ENCODE peak calls at places on chromosomes 7 and 10, in five cellular contexts. One of them, this sample, is unnamed.

GRCh38 chr10:50291261-50291850 is 40.0 kb upstream of the ASAH2 start:
- DNase-seq in NT2/D1: no peak
- DNase-seq in IMR-90: peak; percentile 23
- DNase-seq in left ventricle myocardium inferior: no peak
- DNase-seq in OCI-LY7: peak; percentile 29
- DNase-seq in this sample: no peak

GRCh38 chr7:82443801-82444219 is 233 bp upstream of the CACNA2D1 start:
- DNase-seq in NT2/D1: peak; percentile 66
- DNase-seq in IMR-90: peak; percentile 91
- DNase-seq in left ventricle myocardium inferior: peak; percentile 88
- DNase-seq in OCI-LY7: no peak
- DNase-seq in this sample: peak; percentile 71

GRCh38 chr7:50399206-50399605 is 50.9 kb downstream of the FIGNL1 start:
- DNase-seq in NT2/D1: no peak
- DNase-seq in IMR-90: no peak
- DNase-seq in left ventricle myocardium inferior: no peak
- DNase-seq in OCI-LY7: no peak
- DNase-seq in this sample: no peak

GRCh38 chr10:65861249-65861648 is 1064.6 kb upstream of the LRRTM3 start:
- DNase-seq in NT2/D1: no peak
- DNase-seq in IMR-90: no peak
- DNase-seq in left ventricle myocardium inferior: no peak
- DNase-seq in OCI-LY7: no peak
- DNase-seq in this sample: peak; percentile 1

GRCh38 chr7:9028012-9028411 is 594.6 kb downstream of the NXPH1 start:
- DNase-seq in NT2/D1: no peak
- DNase-seq in IMR-90: no peak
- DNase-seq in left ventricle myocardium inferior: no peak
- DNase-seq in OCI-LY7: no peak
- DNase-seq in this sample: no peak

GRCh38 chr7:151114151-151115090 is 28.1 kb downstream of the AGAP3 start:
- DNase-seq in NT2/D1: no peak
- DNase-seq in IMR-90: no peak
- DNase-seq in left ventricle myocardium inferior: no peak
- DNase-seq in OCI-LY7: no peak
- DNase-seq in this sample: no peak

GRCh38 chr7:2033586-2034135 is 199.1 kb downstream of the MAD1L1 start:
- DNase-seq in NT2/D1: no peak
- DNase-seq in IMR-90: no peak
- DNase-seq in left ventricle myocardium inferior: peak; percentile 3
- DNase-seq in OCI-LY7: no peak
- DNase-seq in this sample: no peak

GRCh38 chr7:35418716-35419425 is 165.0 kb upstream of the TBX20 start:
- DNase-seq in NT2/D1: no peak
- DNase-seq in IMR-90: no peak
- DNase-seq in left ventricle myocardium inferior: no peak
- DNase-seq in OCI-LY7: no peak
- DNase-seq in this sample: no peak

GRCh38 chr7:18038391-18038790 is 10.7 kb upstream of the PRPS1L1 start:
- DNase-seq in NT2/D1: no peak
- DNase-seq in IMR-90: no peak
- DNase-seq in left ventricle myocardium inferior: no peak
- DNase-seq in OCI-LY7: no peak
- DNase-seq in this sample: no peak

GRCh38 chr10:43048301-43049051 is 28.4 kb upstream of the RET start:
- DNase-seq in NT2/D1: no peak
- DNase-seq in IMR-90: peak; percentile 45
- DNase-seq in left ventricle myocardium inferior: peak; percentile 3
- DNase-seq in OCI-LY7: no peak
- DNase-seq in this sample: no peak

GRCh38 chr10:68253356-68253755 is 21.4 kb upstream of the ATOH7 start:
- DNase-seq in NT2/D1: no peak
- DNase-seq in IMR-90: no peak
- DNase-seq in left ventricle myocardium inferior: no peak
- DNase-seq in OCI-LY7: no peak
- DNase-seq in this sample: no peak

GRCh38 chr10:14750900-14751575 is 23.7 kb downstream of the FAM107B start:
- DNase-seq in NT2/D1: no peak
- DNase-seq in IMR-90: no peak
- DNase-seq in left ventricle myocardium inferior: peak; percentile 34
- DNase-seq in OCI-LY7: peak; percentile 96
- DNase-seq in this sample: no peak

GRCh38 chr7:117435475-117436043 is 8.3 kb upstream of the ASZ1 start:
- DNase-seq in NT2/D1: no peak
- DNase-seq in IMR-90: no peak
- DNase-seq in left ventricle myocardium inferior: no peak
- DNase-seq in OCI-LY7: no peak
- DNase-seq in this sample: no peak

GRCh38 chr10:75208177-75208576 is 2.4 kb upstream of the VDAC2 start:
- DNase-seq in NT2/D1: no peak
- DNase-seq in IMR-90: peak; percentile 90
- DNase-seq in left ventricle myocardium inferior: no peak
- DNase-seq in OCI-LY7: no peak
- DNase-seq in this sample: peak; percentile 51

GRCh38 chr10:73537709-73538108 is 41.9 kb upstream of the PPP3CB start:
- DNase-seq in NT2/D1: no peak
- DNase-seq in IMR-90: no peak
- DNase-seq in left ventricle myocardium inferior: no peak
- DNase-seq in OCI-LY7: no peak
- DNase-seq in this sample: no peak

GRCh38 chr10:99854860-99855259 is 72.4 kb downstream of the ABCC2 start:
- DNase-seq in NT2/D1: no peak
- DNase-seq in IMR-90: peak; percentile 83
- DNase-seq in left ventricle myocardium inferior: no peak
- DNase-seq in OCI-LY7: peak; percentile 20
- DNase-seq in this sample: peak; percentile 65

GRCh38 chr7:33137098-33137497 is 7.7 kb downstream of the BBS9 start:
- DNase-seq in NT2/D1: no peak
- DNase-seq in IMR-90: no peak
- DNase-seq in left ventricle myocardium inferior: no peak
- DNase-seq in OCI-LY7: no peak
- DNase-seq in this sample: no peak

GRCh38 chr10:77835669-77836086 is 90.9 kb downstream of the DLG5 start:
- DNase-seq in NT2/D1: no peak
- DNase-seq in IMR-90: no peak
- DNase-seq in left ventricle myocardium inferior: peak; percentile 40
- DNase-seq in OCI-LY7: no peak
- DNase-seq in this sample: no peak

GRCh38 chr10:132684164-132684891 is 101.6 kb downstream of the NKX6-2 start:
- DNase-seq in NT2/D1: no peak
- DNase-seq in IMR-90: peak; percentile 70
- DNase-seq in left ventricle myocardium inferior: no peak
- DNase-seq in OCI-LY7: no peak
- DNase-seq in this sample: no peak

GRCh38 chr10:77247076-77247561 is 390.5 kb downstream of the KCNMA1 start:
- DNase-seq in NT2/D1: no peak
- DNase-seq in IMR-90: peak; percentile 77
- DNase-seq in left ventricle myocardium inferior: no peak
- DNase-seq in OCI-LY7: no peak
- DNase-seq in this sample: no peak

GRCh38 chr10:91798736-91799579 is 732 bp downstream of the TNKS2 start:
- DNase-seq in NT2/D1: no peak
- DNase-seq in IMR-90: peak; percentile 50
- DNase-seq in left ventricle myocardium inferior: peak; percentile 32
- DNase-seq in OCI-LY7: peak; percentile 70
- DNase-seq in this sample: no peak

GRCh38 chr10:43678654-43679053 is 30.0 kb upstream of the ZNF32 start:
- DNase-seq in NT2/D1: no peak
- DNase-seq in IMR-90: no peak
- DNase-seq in left ventricle myocardium inferior: no peak
- DNase-seq in OCI-LY7: no peak
- DNase-seq in this sample: no peak

GRCh38 chr10:101291254-101292193 is 62.3 kb upstream of the LBX1 start:
- DNase-seq in NT2/D1: no peak
- DNase-seq in IMR-90: peak; percentile 23
- DNase-seq in left ventricle myocardium inferior: peak; percentile 63
- DNase-seq in OCI-LY7: peak; percentile 44
- DNase-seq in this sample: no peak

GRCh38 chr10:29736325-29737208 is 101.8 kb upstream of the SVIL start:
- DNase-seq in NT2/D1: no peak
- DNase-seq in IMR-90: peak; percentile 55
- DNase-seq in left ventricle myocardium inferior: peak; percentile 63
- DNase-seq in OCI-LY7: no peak
- DNase-seq in this sample: no peak

GRCh38 chr10:44390585-44391072 is 5.7 kb upstream of the CXCL12 start:
- DNase-seq in NT2/D1: no peak
- DNase-seq in IMR-90: no peak
- DNase-seq in left ventricle myocardium inferior: no peak
- DNase-seq in OCI-LY7: no peak
- DNase-seq in this sample: no peak

GRCh38 chr7:129877146-129877792 is 75.5 kb downstream of the UBE2H start:
- DNase-seq in NT2/D1: no peak
- DNase-seq in IMR-90: no peak
- DNase-seq in left ventricle myocardium inferior: no peak
- DNase-seq in OCI-LY7: no peak
- DNase-seq in this sample: no peak

GRCh38 chr7:84247591-84247990 is 53.0 kb upstream of the SEMA3A start:
- DNase-seq in NT2/D1: no peak
- DNase-seq in IMR-90: peak; percentile 91
- DNase-seq in left ventricle myocardium inferior: no peak
- DNase-seq in OCI-LY7: no peak
- DNase-seq in this sample: peak; percentile 65

GRCh38 chr10:117461766-117462423 is 80.7 kb upstream of the EMX2 start:
- DNase-seq in NT2/D1: no peak
- DNase-seq in IMR-90: peak; percentile 37
- DNase-seq in left ventricle myocardium inferior: no peak
- DNase-seq in OCI-LY7: no peak
- DNase-seq in this sample: peak; percentile 94

GRCh38 chr7:91945476-91945875 is 4.8 kb downstream of the AKAP9 start:
- DNase-seq in NT2/D1: no peak
- DNase-seq in IMR-90: peak; percentile 75
- DNase-seq in left ventricle myocardium inferior: no peak
- DNase-seq in OCI-LY7: no peak
- DNase-seq in this sample: no peak

GRCh38 chr7:21304836-21305235 is 123.0 kb upstream of the SP4 start:
- DNase-seq in NT2/D1: no peak
- DNase-seq in IMR-90: no peak
- DNase-seq in left ventricle myocardium inferior: no peak
- DNase-seq in OCI-LY7: no peak
- DNase-seq in this sample: no peak

GRCh38 chr10:117163061-117163953 is 25.2 kb upstream of the VAX1 start:
- DNase-seq in NT2/D1: no peak
- DNase-seq in IMR-90: no peak
- DNase-seq in left ventricle myocardium inferior: no peak
- DNase-seq in OCI-LY7: no peak
- DNase-seq in this sample: no peak

GRCh38 chr7:42226354-42226941 is 10.6 kb downstream of the GLI3 start:
- DNase-seq in NT2/D1: no peak
- DNase-seq in IMR-90: no peak
- DNase-seq in left ventricle myocardium inferior: no peak
- DNase-seq in OCI-LY7: no peak
- DNase-seq in this sample: no peak

GRCh38 chr7:110852156-110852858 is 238.6 kb upstream of the LRRN3 start:
- DNase-seq in NT2/D1: no peak
- DNase-seq in IMR-90: peak; percentile 16
- DNase-seq in left ventricle myocardium inferior: no peak
- DNase-seq in OCI-LY7: no peak
- DNase-seq in this sample: no peak

GRCh38 chr7:121513105-121513504 is 117.0 kb upstream of the FAM3C start:
- DNase-seq in NT2/D1: no peak
- DNase-seq in IMR-90: no peak
- DNase-seq in left ventricle myocardium inferior: no peak
- DNase-seq in OCI-LY7: no peak
- DNase-seq in this sample: no peak

GRCh38 chr7:147145194-147145593 is 1028.6 kb downstream of the CNTNAP2 start:
- DNase-seq in NT2/D1: no peak
- DNase-seq in IMR-90: no peak
- DNase-seq in left ventricle myocardium inferior: no peak
- DNase-seq in OCI-LY7: no peak
- DNase-seq in this sample: no peak

GRCh38 chr7:67947191-67947590 is 950.6 kb downstream of the TYW1 start:
- DNase-seq in NT2/D1: no peak
- DNase-seq in IMR-90: no peak
- DNase-seq in left ventricle myocardium inferior: no peak
- DNase-seq in OCI-LY7: no peak
- DNase-seq in this sample: no peak

GRCh38 chr10:130220251-130221185 is 84.3 kb downstream of the GLRX3 start:
- DNase-seq in NT2/D1: no peak
- DNase-seq in IMR-90: no peak
- DNase-seq in left ventricle myocardium inferior: no peak
- DNase-seq in OCI-LY7: no peak
- DNase-seq in this sample: no peak

GRCh38 chr10:3668276-3668960 is 116.6 kb downstream of the KLF6 start:
- DNase-seq in NT2/D1: no peak
- DNase-seq in IMR-90: peak; percentile 84
- DNase-seq in left ventricle myocardium inferior: no peak
- DNase-seq in OCI-LY7: peak; percentile 59
- DNase-seq in this sample: peak; percentile 72

GRCh38 chr7:333399-333776 is 43.4 kb downstream of the FOXL3 start:
- DNase-seq in NT2/D1: peak; percentile 28
- DNase-seq in IMR-90: no peak
- DNase-seq in left ventricle myocardium inferior: peak; percentile 82
- DNase-seq in OCI-LY7: no peak
- DNase-seq in this sample: no peak
- H3K4me3 ChIP-seq in NT2/D1: peak overlapping the region; percentile 24
- H3K4me3 ChIP-seq in IMR-90: no peak overlapping the region
- H3K4me3 ChIP-seq in left ventricle myocardium inferior: peak overlapping the region; percentile 66
- H3K4me3 ChIP-seq in OCI-LY7: no peak overlapping the region
- H3K4me3 ChIP-seq in this sample: no peak overlapping the region

GRCh38 chr10:129192344-129193128 is 274.5 kb upstream of the MGMT start:
- DNase-seq in NT2/D1: no peak
- DNase-seq in IMR-90: no peak
- DNase-seq in left ventricle myocardium inferior: peak; percentile 71
- DNase-seq in OCI-LY7: no peak
- DNase-seq in this sample: no peak
- H3K4me3 ChIP-seq in NT2/D1: no peak overlapping the region
- H3K4me3 ChIP-seq in IMR-90: no peak overlapping the region
- H3K4me3 ChIP-seq in left ventricle myocardium inferior: no peak overlapping the region
- H3K4me3 ChIP-seq in OCI-LY7: no peak overlapping the region
- H3K4me3 ChIP-seq in this sample: no peak overlapping the region

GRCh38 chr10:86957471-86958108 is at the start of gene MMRN2:
- DNase-seq in NT2/D1: no peak
- DNase-seq in IMR-90: no peak
- DNase-seq in left ventricle myocardium inferior: no peak
- DNase-seq in OCI-LY7: no peak
- DNase-seq in this sample: no peak
- H3K4me3 ChIP-seq in NT2/D1: no peak within 1 kb of the TSS
- H3K4me3 ChIP-seq in IMR-90: no peak within 1 kb of the TSS
- H3K4me3 ChIP-seq in left ventricle myocardium inferior: peak within 1 kb of the TSS; percentile 68
- H3K4me3 ChIP-seq in OCI-LY7: no peak within 1 kb of the TSS
- H3K4me3 ChIP-seq in this sample: no peak within 1 kb of the TSS

DNA sequence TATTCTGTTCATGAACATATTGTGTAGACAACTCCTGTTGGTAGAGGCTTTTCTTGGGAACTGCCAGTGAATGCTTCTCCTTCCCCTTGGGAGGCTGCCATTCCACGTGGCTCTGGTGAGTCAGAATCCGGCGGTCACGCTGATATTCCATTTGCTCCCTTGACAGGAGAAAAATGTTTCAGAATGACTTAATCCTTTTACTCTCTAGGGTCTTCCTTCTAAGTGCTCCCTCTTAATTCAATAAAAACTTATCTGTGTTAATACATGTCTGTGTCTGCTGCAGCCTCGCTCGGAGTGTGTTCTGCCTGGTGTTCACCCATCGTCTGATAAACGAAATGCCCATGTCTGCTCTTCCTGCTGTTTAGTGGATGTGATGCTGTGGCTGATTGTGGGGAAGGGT is 278.6 kb downstream of the ARHGAP12 start:
- DNase-seq in NT2/D1: no peak
- DNase-seq in IMR-90: peak; percentile 92
- DNase-seq in left ventricle myocardium inferior: peak; percentile 82
- DNase-seq in OCI-LY7: no peak
- DNase-seq in this sample: peak; percentile 82
- H3K4me3 ChIP-seq in NT2/D1: no peak overlapping the region
- H3K4me3 ChIP-seq in IMR-90: no peak overlapping the region
- H3K4me3 ChIP-seq in left ventricle myocardium inferior: peak overlapping the region; percentile 35
- H3K4me3 ChIP-seq in OCI-LY7: no peak overlapping the region
- H3K4me3 ChIP-seq in this sample: no peak overlapping the region

This sample was measured in skeletal muscle cell.